ENCODE peak calls at places on chromosomes 3 and 15, in four cellular contexts. Z is sigmoid colon, D is gastrocnemius medialis, M is transverse colon. K is an unnamed sample.

GRCh38 chr15:95410757-95411156 is 919.7 kb upstream of the NR2F2 start:
- DNase-seq in Z (no peak), M (no peak), D (no peak), K (no peak)

GRCh38 chr3:161927131-161927530 is 430.5 kb downstream of the OTOL1 start:
- DNase-seq in M (no peak), Z (no peak), D (no peak), K (no peak)

GRCh38 chr15:42510258-42511009 is 15.0 kb downstream of the SNAP23 start:
- DNase-seq in Z (no peak), D (no peak), M (no peak), K (no peak)

GRCh38 chr3:180287703-180288102 is 251.0 kb upstream of the PEX5L start:
- DNase-seq in M (no peak), Z (no peak), D (no peak), K (no peak)

GRCh38 chr3:4313606-4314308 is 10.6 kb downstream of the SETMAR start:
- DNase-seq in D (no peak), M (no peak), Z (no peak), K (no peak)

GRCh38 chr15:58212909-58213526 is 74.8 kb downstream of the AQP9 start:
- DNase-seq in M (no peak), D (no peak), Z (no peak), K (no peak)

GRCh38 chr3:150215616-150216015 is 192.5 kb upstream of the TSC22D2 start:
- DNase-seq in D (no peak), M (no peak), Z (no peak), K (no peak)

GRCh38 chr3:48467110-48467454 is 20.5 kb downstream of the ATRIP start:
- DNase-seq in Z (peak; percentile 60), M (no peak), D (no peak), K (no peak)

GRCh38 chr3:39541917-39542329 is 74.4 kb downstream of the MOBP start:
- DNase-seq in D (no peak), Z (no peak), M (no peak), K (no peak)

GRCh38 chr3:174206607-174207192 is 652.4 kb upstream of the NAALADL2 start:
- DNase-seq in Z (no peak), D (no peak), M (no peak), K (no peak)

GRCh38 chr3:16316396-16316795 is 51.4 kb downstream of the OXNAD1 start:
- DNase-seq in D (no peak), Z (no peak), M (no peak), K (no peak)
- TF ChIP-seq POLR2A in D (no peak), Z (no peak), M (no peak), K (no peak)

GRCh38 chr15:60574801-60575631 is 96.1 kb upstream of the ICE2 start:
- DNase-seq in D (no peak), Z (no peak), M (no peak), K (no peak)
- H3K27ac ChIP-seq in D (no peak overlapping the region), Z (no peak overlapping the region), M (peak overlapping the region; percentile 27), K (no peak overlapping the region)

DNA sequence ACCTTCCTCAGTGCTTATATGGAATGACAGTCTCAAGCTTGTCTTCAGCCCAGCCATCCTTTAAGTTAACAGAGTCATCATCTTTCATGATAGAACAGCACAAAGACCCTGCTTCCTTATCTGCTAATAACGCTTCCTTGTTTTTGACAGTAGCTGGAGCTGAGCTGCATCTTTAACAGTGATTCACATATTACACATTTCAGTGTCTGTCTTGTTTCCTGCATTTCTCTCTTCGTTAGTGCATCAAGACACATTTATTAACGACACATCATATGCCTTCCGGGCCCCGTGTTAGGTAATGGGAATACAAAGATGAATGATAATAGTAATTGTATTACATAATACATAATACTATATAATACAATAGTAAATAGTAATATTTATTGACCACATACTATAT is 30.2 kb upstream of the GREM1 start:
- DNase-seq in M (no peak), D (no peak), Z (no peak), K (no peak)
- H3K4me1 ChIP-seq in M (no peaks in the 10 kb centered on the region), D (no peaks in the 10 kb centered on the region), Z (peaks cover under 1% of the 10 kb centered on the region), K (no peaks in the 10 kb centered on the region)

DNA sequence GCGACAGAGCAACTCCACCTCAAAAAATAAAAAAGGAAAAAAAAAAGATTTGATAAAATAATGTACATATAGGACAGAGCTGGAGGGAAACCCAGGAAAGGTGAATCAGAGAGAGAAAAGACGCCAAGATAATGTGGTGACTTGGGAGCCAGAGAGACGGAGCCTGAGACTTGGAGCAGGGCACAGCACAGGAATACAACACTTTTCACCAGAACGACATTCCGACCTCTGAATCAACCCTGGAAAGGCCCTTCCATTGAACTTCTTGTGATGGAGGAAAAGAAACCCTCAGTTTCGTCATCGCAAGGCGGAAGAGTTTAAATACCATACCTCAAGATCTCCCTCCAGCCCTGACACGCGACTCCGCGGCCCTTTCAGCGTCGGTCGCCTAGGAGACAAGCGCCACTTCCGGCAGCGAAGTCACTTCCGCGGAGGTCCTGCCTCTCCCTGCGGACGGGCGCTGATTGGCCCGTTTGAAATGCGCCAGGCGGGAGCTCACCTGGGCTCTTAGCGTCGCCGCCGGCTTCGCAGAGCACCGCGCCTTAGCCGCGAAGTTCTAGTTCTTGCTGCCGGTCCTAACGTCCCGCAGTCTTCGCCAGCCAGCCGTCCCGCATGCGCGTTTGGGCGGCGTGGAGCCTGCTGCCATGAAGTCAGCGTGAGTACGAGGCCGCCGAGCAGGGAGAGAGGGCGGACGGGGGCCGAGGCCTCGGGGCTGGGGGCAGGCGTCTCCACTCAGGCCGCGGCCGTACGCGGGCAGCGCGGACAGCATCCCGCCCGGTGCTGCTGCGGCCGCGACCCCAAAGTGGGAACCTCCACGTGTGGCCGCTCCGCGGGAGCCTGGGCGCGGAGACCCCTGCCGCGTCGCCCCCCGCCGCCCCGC is at the start of gene KIF23:
- DNase-seq in D (peak; percentile 83), Z (peak; percentile 93), M (peak; percentile 95), K (peak; percentile 92)
- TF ChIP-seq POLR2A in D (no peak), Z (no peak), M (no peak), K (no peak)

GRCh38 chr15:40093224-40093842 is 15.3 kb downstream of the BMF start:
- DNase-seq in Z (peak; percentile 72), D (no peak), M (no peak), K (no peak)
- H3K27ac ChIP-seq in Z (peak overlapping the region; percentile 98), D (peak overlapping the region; percentile 90), M (peak overlapping the region; percentile 81), K (peak overlapping the region; percentile 70)